ENCODE peak calls at places on chromosomes 6 and 20, in four cellular contexts. D is GM23338, V is SK-N-SH, Y is spleen. P is an unnamed sample.

GRCh38 chr20:62808211-62808865 is 3.7 kb downstream of the OGFR start:
- DNase-seq in Y (peak; percentile 94), V (peak; percentile 93), D (peak; percentile 84), P (no peak)

GRCh38 chr6:45420083-45420908 is 42.6 kb upstream of the SUPT3H start:
- DNase-seq in Y (peak; percentile 77), V (peak; percentile 19), D (peak; percentile 58), P (no peak)

GRCh38 chr6:166313255-166314070 is 5.3 kb upstream of the PRR18 start:
- DNase-seq in D (peak; percentile 77), Y (no peak), V (peak; percentile 74), P (no peak)

GRCh38 chr6:158072083-158072721 is 90.5 kb downstream of the SYNJ2 start:
- DNase-seq in D (peak; percentile 84), V (peak; percentile 83), Y (peak; percentile 90), P (no peak)

GRCh38 chr6:107657373-107657754 is 166.7 kb downstream of the SCML4 start:
- DNase-seq in D (no peak), V (no peak), Y (no peak), P (no peak)

GRCh38 chr20:19661717-19662637 is 96.1 kb upstream of the RIN2 start:
- DNase-seq in V (peak; percentile 65), Y (peak; percentile 78), D (peak; percentile 83), P (no peak)

GRCh38 chr6:78505178-78505577 is 362.2 kb upstream of the IRAK1BP1 start:
- DNase-seq in D (no peak), Y (no peak), V (no peak), P (no peak)

GRCh38 chr6:153162172-153162571 is 31.1 kb upstream of the RGS17 start:
- DNase-seq in V (no peak), Y (no peak), D (no peak), P (no peak)

GRCh38 chr6:20229881-20230280 is 17.6 kb upstream of the MBOAT1 start:
- DNase-seq in Y (no peak), D (no peak), V (no peak), P (no peak)

GRCh38 chr6:72946766-72947165 is 278.5 kb downstream of the KHDC1L start:
- DNase-seq in V (no peak), Y (no peak), D (no peak), P (no peak)

GRCh38 chr6:85574932-85575598 is 18.6 kb downstream of the SNX14 start:
- DNase-seq in V (no peak), D (no peak), Y (no peak), P (no peak)

GRCh38 chr6:105215506-105215905 is 35.7 kb upstream of the POPDC3 start:
- DNase-seq in V (no peak), D (no peak), Y (no peak), P (no peak)

GRCh38 chr20:50725722-50726000 is 5.7 kb upstream of the PARD6B start:
- DNase-seq in V (no peak), Y (no peak), D (no peak), P (no peak)

GRCh38 chr6:73639015-73639414 is 14.8 kb downstream of the SLC17A5 start:
- DNase-seq in Y (no peak), V (no peak), D (no peak), P (no peak)

GRCh38 chr6:69090132-69090531 is 455.1 kb downstream of the ADGRB3 start:
- DNase-seq in Y (no peak), D (no peak), V (no peak), P (no peak)

GRCh38 chr6:167766986-167767714 is 59.6 kb upstream of the AFDN start:
- DNase-seq in Y (peak; percentile 54), D (no peak), V (no peak), P (no peak)

GRCh38 chr6:29626948-29627761 is 5.8 kb downstream of the GABBR1 start:
- DNase-seq in V (peak; percentile 67), Y (peak; percentile 79), D (no peak), P (no peak)

GRCh38 chr6:44540881-44541280 is 153.4 kb downstream of the CDC5L start:
- DNase-seq in Y (no peak), D (no peak), V (no peak), P (peak; percentile 55)

GRCh38 chr6:132964101-132964867 is 149.9 kb downstream of the RPS12 start:
- DNase-seq in Y (no peak), V (peak; percentile 29), D (no peak), P (no peak)

GRCh38 chr6:35471836-35472345 is 3.7 kb downstream of the RPL10A start:
- DNase-seq in V (no peak), D (no peak), Y (no peak), P (no peak)

GRCh38 chr6:37058084-37058586 is 52.7 kb downstream of the FGD2 start:
- DNase-seq in V (no peak), Y (no peak), D (no peak), P (no peak)

GRCh38 chr6:167937948-167938911 is 59.2 kb upstream of the KIF25 start:
- DNase-seq in V (no peak), Y (no peak), D (peak; percentile 36), P (no peak)

GRCh38 chr20:5061209-5061608 is 58.5 kb downstream of the PCNA start:
- DNase-seq in V (no peak), Y (no peak), D (peak; percentile 28), P (no peak)

GRCh38 chr6:168971549-168971948 is 282.1 kb downstream of the THBS2 start:
- DNase-seq in V (no peak), D (no peak), Y (no peak), P (no peak)

GRCh38 chr6:2000962-2001361 is 244.4 kb downstream of the GMDS start:
- DNase-seq in D (no peak), V (no peak), Y (no peak), P (no peak)

GRCh38 chr20:36523341-36523740 is 18.0 kb upstream of the MYL9 start:
- DNase-seq in Y (no peak), V (no peak), D (no peak), P (no peak)

GRCh38 chr6:108744996-108745395 is 103.2 kb upstream of the ARMC2 start:
- DNase-seq in D (no peak), Y (no peak), V (no peak), P (no peak)

GRCh38 chr20:1154734-1155133 is 30.0 kb downstream of the TMEM74B start:
- DNase-seq in Y (no peak), V (no peak), D (no peak), P (no peak)

GRCh38 chr6:105994522-105995402 is 91.4 kb upstream of the PRDM1 start:
- DNase-seq in V (peak; percentile 48), D (peak; percentile 82), Y (peak; percentile 91), P (no peak)

GRCh38 chr6:105105094-105105493 is 74.7 kb downstream of the POPDC3 start:
- DNase-seq in Y (no peak), D (no peak), V (no peak), P (no peak)

GRCh38 chr6:78810698-78811097 is 56.7 kb upstream of the IRAK1BP1 start:
- DNase-seq in Y (no peak), D (no peak), V (no peak), P (no peak)

GRCh38 chr20:18428490-18429173 is 38.2 kb downstream of the DZANK1 start:
- DNase-seq in Y (no peak), D (no peak), V (no peak), P (no peak)

GRCh38 chr20:58700823-58701222 is 8.2 kb downstream of the NPEPL1 start:
- DNase-seq in D (no peak), Y (peak; percentile 63), V (no peak), P (no peak)

GRCh38 chr6:87210979-87211378 is 55.6 kb downstream of the ZNF292 start:
- DNase-seq in Y (no peak), V (no peak), D (no peak), P (no peak)

GRCh38 chr20:25397827-25398226 is 7.2 kb upstream of the ABHD12 start:
- DNase-seq in V (no peak), D (no peak), Y (no peak), P (no peak)

GRCh38 chr20:6509375-6509774 is 258.1 kb upstream of the BMP2 start:
- DNase-seq in V (no peak), D (no peak), Y (no peak), P (no peak)

GRCh38 chr6:25717856-25718740 is 36.4 kb upstream of the SLC17A4 start:
- DNase-seq in V (peak; percentile 44), D (peak; percentile 60), Y (no peak), P (no peak)

GRCh38 chr6:141203902-141204575 is 928.7 kb upstream of the GJE1 start:
- DNase-seq in Y (no peak), V (no peak), D (no peak), P (no peak)

GRCh38 chr6:26284537-26285142 is 80.4 kb upstream of the BTN3A2 start:
- DNase-seq in D (peak; percentile 81), Y (peak; percentile 92), V (no peak), P (no peak)

GRCh38 chr6:48568856-48569255 is 457.9 kb upstream of the PTCHD4 start:
- DNase-seq in V (no peak), D (no peak), Y (no peak), P (no peak)

DNA sequence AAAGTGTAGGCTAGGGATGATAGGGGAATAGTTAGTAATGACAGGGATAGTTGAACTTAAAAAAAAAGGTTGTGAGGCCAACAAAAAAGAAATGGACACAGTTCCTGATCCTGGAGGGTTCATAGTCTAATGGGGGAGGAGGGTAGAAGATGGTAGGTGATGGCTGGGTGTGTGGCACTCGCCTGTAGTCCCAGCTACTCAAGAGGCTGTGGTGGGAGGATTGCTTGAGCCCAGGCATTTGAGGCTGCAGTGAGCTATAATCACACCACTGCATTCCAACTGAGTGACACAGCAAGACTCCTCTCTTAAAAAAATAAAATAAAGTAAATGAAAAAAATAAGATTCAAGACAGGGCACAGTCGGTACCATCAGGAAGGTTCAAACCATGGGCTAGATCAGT is 2.4 kb upstream of the MICB start:
- DNase-seq in V (no peak), D (no peak), Y (no peak), P (no peak)
- TF ChIP-seq POLR2AphosphoS5 in V (no peak), D (no peak), Y (no peak), P (no peak)

GRCh38 chr20:38424404-38424803 is 10.7 kb downstream of the SNHG17 start:
- DNase-seq in Y (no peak), D (no peak), V (no peak), P (no peak)
- TF ChIP-seq POLR2AphosphoS5 in Y (no peak), D (no peak), V (no peak), P (no peak)

DNA sequence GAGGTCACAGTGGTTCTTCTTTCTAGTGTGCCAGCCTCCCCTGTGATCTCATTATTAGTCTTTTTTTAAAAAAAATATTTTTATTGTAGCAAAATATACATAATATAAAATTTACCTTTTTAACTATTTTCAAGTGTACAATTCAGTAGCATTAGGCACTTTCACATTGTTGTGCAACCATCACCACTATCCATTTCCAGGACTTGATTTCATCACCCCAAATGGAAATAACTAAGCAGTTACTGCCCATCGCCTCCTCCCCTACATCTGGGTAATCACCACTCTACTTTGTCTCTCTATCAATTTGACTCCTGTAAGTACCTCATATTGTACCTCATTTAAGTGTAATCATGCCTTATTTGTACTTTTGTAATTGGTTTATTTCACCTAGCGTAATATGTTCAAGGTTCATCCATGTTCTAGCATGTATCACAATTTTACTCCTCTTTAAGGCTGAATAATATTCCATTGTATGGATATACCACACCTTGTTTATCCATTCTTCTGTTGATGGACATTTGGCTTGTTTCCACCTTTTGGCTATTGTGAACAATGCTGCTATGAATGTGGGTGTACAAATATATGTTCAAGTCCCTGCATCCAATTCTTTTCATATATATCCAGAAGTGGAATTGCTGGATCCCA is 68.6 kb upstream of the FYN start:
- DNase-seq in D (no peak), Y (no peak), V (no peak), P (no peak)
- TF ChIP-seq POLR2AphosphoS5 in D (no peak), Y (no peak), V (no peak), P (no peak)

DNA sequence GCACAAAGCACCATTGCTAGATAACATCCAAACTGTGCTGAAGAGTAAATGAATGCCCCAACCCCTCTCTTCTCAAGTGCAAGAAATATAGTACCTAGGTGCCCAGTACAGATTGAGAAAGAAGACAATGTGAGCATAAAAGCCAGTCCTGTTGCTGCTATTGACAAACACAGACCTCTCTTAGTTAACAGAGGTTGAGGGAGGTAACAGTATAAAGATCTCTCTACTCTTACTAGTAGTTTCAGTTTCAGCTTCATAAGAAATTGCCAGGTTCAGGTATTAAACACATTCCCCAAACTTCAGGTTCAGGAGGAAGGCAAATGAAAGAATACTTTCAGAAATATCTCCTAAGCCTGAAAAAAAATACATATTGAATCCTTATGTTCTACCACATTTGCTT is 31.4 kb downstream of the TBC1D32 start:
- DNase-seq in V (no peak), Y (no peak), D (no peak), P (no peak)
- TF ChIP-seq POLR2AphosphoS5 in V (no peak), Y (no peak), D (no peak), P (no peak)